ENCODE peak calls at places on chromosomes 2 and 18, in four cellular contexts. W is T-helper 2 cell, B is cardiac fibroblast, X is HCT116. Z is an unnamed sample.

GRCh38 chr2:45141883-45142866 is 132.9 kb upstream of the SIX2 start:
- DNase-seq in W (no peak), B (no peak), X (no peak), Z (no peak)

GRCh38 chr2:71597749-71598148 is 144.4 kb downstream of the DYSF start:
- DNase-seq in W (no peak), B (no peak), X (no peak), Z (no peak)

GRCh38 chr2:136057023-136057801 is 60.7 kb downstream of the CXCR4 start:
- DNase-seq in W (no peak), B (no peak), X (no peak), Z (peak)

GRCh38 chr18:75923169-75923568 is 495.7 kb upstream of the SMIM21 start:
- DNase-seq in W (no peak), B (peak), X (peak), Z (no peak)

GRCh38 chr2:200353125-200353524 is 46.6 kb downstream of the SPATS2L start:
- DNase-seq in W (no peak), B (peak), X (no peak), Z (no peak)

GRCh38 chr2:172701250-172701649 is 34.4 kb upstream of the RAPGEF4 start:
- DNase-seq in W (no peak), B (peak), X (no peak), Z (no peak)

GRCh38 chr2:134133622-134134312 is 120.1 kb upstream of the MGAT5 start:
- DNase-seq in W (no peak), B (no peak), X (no peak), Z (no peak)

GRCh38 chr2:191927319-191927867 is 80.5 kb upstream of the CAVIN2 start:
- DNase-seq in W (no peak), B (peak), X (peak), Z (no peak)

GRCh38 chr2:105557021-105557420 is 158.2 kb upstream of the FHL2 start:
- DNase-seq in W (no peak), B (no peak), X (no peak), Z (no peak)

GRCh38 chr2:84495539-84496146 is 20.7 kb upstream of the DNAH6 start:
- DNase-seq in W (peak), B (peak), X (peak), Z (no peak)

GRCh38 chr2:30611572-30611971 is 164.5 kb downstream of the LCLAT1 start:
- DNase-seq in W (no peak), B (peak), X (no peak), Z (no peak)

GRCh38 chr2:147273628-147274027 is 571.2 kb upstream of the ACVR2A start:
- DNase-seq in W (no peak), B (no peak), X (no peak), Z (no peak)

GRCh38 chr2:135629520-135629919 is 98.2 kb downstream of the R3HDM1 start:
- DNase-seq in W (no peak), B (no peak), X (no peak), Z (no peak)

GRCh38 chr2:72989770-72990556 is 72.6 kb downstream of the EMX1 start:
- DNase-seq in W (no peak), B (no peak), X (no peak), Z (no peak)

GRCh38 chr18:69840445-69840844 is 107.2 kb downstream of the CD226 start:
- DNase-seq in W (no peak), B (peak), X (no peak), Z (no peak)

GRCh38 chr18:8795586-8795985 is 90.2 kb downstream of the MTCL1 start:
- DNase-seq in W (no peak), B (no peak), X (no peak), Z (no peak)

GRCh38 chr18:72826736-72827135 is 41.1 kb downstream of the NETO1 start:
- DNase-seq in W (no peak), B (no peak), X (no peak), Z (no peak)

GRCh38 chr2:234873828-234874173 is 78.0 kb upstream of the SH3BP4 start:
- DNase-seq in W (no peak), B (peak), X (no peak), Z (no peak)

GRCh38 chr18:70028084-70028483 is 80.4 kb upstream of the CD226 start:
- DNase-seq in W (no peak), B (no peak), X (no peak), Z (no peak)

GRCh38 chr2:168365094-168365621 is 90.9 kb upstream of the CERS6 start:
- DNase-seq in W (no peak), B (no peak), X (no peak), Z (no peak)

Z was measured in activated T-helper 9 cell treated with anti-CD3 and anti-CD28 coated beads, Interleukin-2, amount 50 U/mL, for 16 hours.